ENCODE peak calls at places on chromosomes 13 and 19, in four cellular contexts. B is GM23338, F is tibial artery, M is ascending aorta. T is an unnamed sample.

GRCh38 chr13:99657848-99658265 is 156.6 kb downstream of the TM9SF2 start:
- DNase-seq in B (peak; percentile 73), F (peak; percentile 69), M (no peak), T (peak; percentile 51)

GRCh38 chr13:54248306-54248705 is 1219.7 kb downstream of the OLFM4 start:
- DNase-seq in B (no peak), F (no peak), M (no peak), T (no peak)

GRCh38 chr19:16559896-16560295 is 12.3 kb downstream of the SLC35E1 start:
- DNase-seq in B (no peak), F (no peak), M (no peak), T (no peak)

GRCh38 chr19:35986664-35987570 is 8.1 kb upstream of the SDHAF1 start:
- DNase-seq in B (peak; percentile 83), F (no peak), M (no peak), T (no peak)

GRCh38 chr13:33230178-33230881 is 55.2 kb downstream of the STARD13 start:
- DNase-seq in B (no peak), F (no peak), M (no peak), T (no peak)

GRCh38 chr19:15782211-15782610 is 5.2 kb upstream of the OR10H5 start:
- DNase-seq in B (no peak), F (no peak), M (no peak), T (no peak)

GRCh38 chr13:27919934-27920676 is at the start of gene PDX1:
- DNase-seq in B (peak; percentile 83), F (no peak), M (no peak), T (no peak)

GRCh38 chr13:81172603-81173002 is 831.7 kb upstream of the SPRY2 start:
- DNase-seq in B (no peak), F (no peak), M (no peak), T (no peak)

GRCh38 chr13:44969858-44970484 is 19.3 kb downstream of the NUFIP1 start:
- DNase-seq in B (peak; percentile 87), F (no peak), M (no peak), T (no peak)

GRCh38 chr13:40629678-40630384 is 36.6 kb downstream of the FOXO1 start:
- DNase-seq in B (no peak), F (no peak), M (no peak), T (no peak)

GRCh38 chr13:32538234-32538620 is 368 bp downstream of the N4BP2L2 start:
- DNase-seq in B (no peak), F (peak; percentile 72), M (peak; percentile 71), T (no peak)

GRCh38 chr13:54637377-54637776 is 1608.8 kb downstream of the OLFM4 start:
- DNase-seq in B (peak; percentile 60), F (no peak), M (no peak), T (no peak)

GRCh38 chr19:38989066-38989605 is 13.6 kb upstream of the FBXO17 start:
- DNase-seq in B (peak; percentile 82), F (no peak), M (no peak), T (no peak)

GRCh38 chr13:19158006-19158405 is 23.6 kb downstream of the TUBA3C start:
- DNase-seq in B (no peak), F (no peak), M (no peak), T (no peak)

GRCh38 chr19:54316746-54317107 is 3.8 kb upstream of the LILRA5 start:
- DNase-seq in B (peak; percentile 99), F (peak; percentile 41), M (no peak), T (no peak)

GRCh38 chr13:110771194-110771593 is 57.7 kb downstream of the ING1 start:
- DNase-seq in B (no peak), F (no peak), M (no peak), T (no peak)

GRCh38 chr13:51643114-51643881 is 59.0 kb downstream of the WDFY2 start:
- DNase-seq in B (peak; percentile 44), F (no peak), M (no peak), T (no peak)

GRCh38 chr19:22422220-22422619 is at the start of gene ZNF98:
- DNase-seq in B (no peak), F (no peak), M (peak; percentile 69), T (peak; percentile 15)

GRCh38 chr13:34617684-34618083 is 324.4 kb upstream of the NBEA start:
- DNase-seq in B (no peak), F (no peak), M (no peak), T (no peak)

GRCh38 chr13:45055198-45055901 is 65.0 kb upstream of the GTF2F2 start:
- DNase-seq in B (no peak), F (no peak), M (no peak), T (no peak)

GRCh38 chr13:93388701-93389100 is 162.1 kb downstream of the GPC6 start:
- DNase-seq in B (no peak), F (no peak), M (no peak), T (no peak)

GRCh38 chr19:34428549-34429285 is 536 bp downstream of the UBA2 start:
- DNase-seq in B (peak; percentile 37), F (peak; percentile 89), M (peak; percentile 71), T (peak; percentile 29)

GRCh38 chr19:29677001-29677781 is 11.9 kb downstream of the PLEKHF1 start:
- DNase-seq in B (peak; percentile 47), F (peak; percentile 64), M (no peak), T (no peak)

GRCh38 chr19:16330811-16331690 is 6.4 kb downstream of the KLF2 start:
- DNase-seq in B (no peak), F (no peak), M (no peak), T (no peak)

GRCh38 chr13:80334582-80335260 is 6.2 kb downstream of the SPRY2 start:
- DNase-seq in B (no peak), F (no peak), M (no peak), T (no peak)

GRCh38 chr13:106183410-106184128 is 351.9 kb downstream of the EFNB2 start:
- DNase-seq in B (no peak), F (no peak), M (no peak), T (no peak)

GRCh38 chr13:99984463-99985242 is 3.1 kb downstream of the ZIC2 start:
- DNase-seq in B (peak; percentile 74), F (no peak), M (no peak), T (no peak)

GRCh38 chr13:71811344-71811743 is 55.7 kb downstream of the DACH1 start:
- DNase-seq in B (peak; percentile 13), F (no peak), M (no peak), T (no peak)

GRCh38 chr19:16496613-16496983 is 404 bp downstream of the C19orf44 start:
- DNase-seq in B (peak; percentile 18), F (peak; percentile 75), M (peak; percentile 75), T (no peak)

GRCh38 chr19:46076951-46077814 is 36.4 kb upstream of the IGFL4 start:
- DNase-seq in B (peak; percentile 97), F (no peak), M (no peak), T (peak; percentile 82)

DNA sequence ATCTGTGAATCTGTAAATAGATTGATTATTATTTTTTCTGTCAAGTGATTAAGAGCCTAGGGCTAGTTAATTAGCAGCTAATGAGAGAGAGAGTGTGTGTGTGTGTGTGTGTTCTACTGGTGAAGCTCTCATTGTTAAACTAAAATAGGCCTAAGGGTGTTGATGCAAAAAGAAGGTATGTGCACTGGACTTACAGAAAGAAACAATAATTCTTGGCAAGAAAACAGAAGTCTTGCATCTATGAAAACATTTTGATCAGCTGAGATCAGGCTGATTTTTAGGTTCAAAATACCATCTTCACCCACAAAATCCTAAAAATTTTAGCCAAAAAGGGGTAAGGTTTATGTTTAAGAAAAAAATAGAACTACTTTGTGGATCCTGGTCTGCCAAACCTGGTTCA is 106.5 kb downstream of the POSTN start:
- DNase-seq in B (no peak), F (no peak), M (no peak), T (no peak)
- H3K27ac ChIP-seq in B (no peak overlapping the region), F (no peak overlapping the region), M (no peak overlapping the region), T (no peak overlapping the region)

GRCh38 chr19:17861542-17862402 is 2.1 kb downstream of the RPL18A start:
- DNase-seq in B (no peak), F (no peak), M (no peak), T (no peak)
- H3K27ac ChIP-seq in B (peak overlapping the region; percentile 90), F (no peak overlapping the region), M (no peak overlapping the region), T (no peak overlapping the region)

DNA sequence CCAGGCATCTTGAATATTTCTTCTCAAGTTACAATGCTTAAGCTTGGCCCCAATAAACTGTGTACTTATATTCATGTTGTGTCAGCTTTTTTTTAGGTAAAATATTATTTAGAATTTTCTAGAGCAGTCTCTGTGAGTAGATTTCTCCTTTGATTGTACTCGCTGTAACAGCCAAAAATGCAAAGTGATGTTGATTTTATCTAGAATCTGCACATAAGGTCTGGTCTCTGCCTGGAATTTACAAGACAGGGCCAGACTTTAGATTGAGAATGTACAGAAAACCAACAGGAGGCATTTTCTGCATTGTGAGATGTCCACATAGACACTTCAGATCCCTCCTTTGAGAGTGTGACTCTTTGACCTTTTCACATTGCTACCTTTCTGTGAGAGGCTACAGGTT is 43.1 kb upstream of the ZNF681 start:
- DNase-seq in B (no peak), F (no peak), M (no peak), T (no peak)
- H3K27ac ChIP-seq in B (peak overlapping the region; percentile 45), F (no peak overlapping the region), M (no peak overlapping the region), T (no peak overlapping the region)

GRCh38 chr19:3670796-3671679 is 29.2 kb downstream of the PIP5K1C start:
- DNase-seq in B (no peak), F (peak; percentile 97), M (peak; percentile 94), T (no peak)

GRCh38 chr19:3671680-3672574 is 28.3 kb downstream of the PIP5K1C start:
- DNase-seq in B (no peak), F (no peak), M (no peak), T (no peak)

GRCh38 chr19:3669134-3669436 is 31.2 kb downstream of the PIP5K1C start:
- DNase-seq in B (no peak), F (no peak), M (no peak), T (no peak)

GRCh38 chr19:3669616-3670257 is 30.5 kb downstream of the PIP5K1C start:
- DNase-seq in B (no peak), F (no peak), M (no peak), T (no peak)

DNA sequence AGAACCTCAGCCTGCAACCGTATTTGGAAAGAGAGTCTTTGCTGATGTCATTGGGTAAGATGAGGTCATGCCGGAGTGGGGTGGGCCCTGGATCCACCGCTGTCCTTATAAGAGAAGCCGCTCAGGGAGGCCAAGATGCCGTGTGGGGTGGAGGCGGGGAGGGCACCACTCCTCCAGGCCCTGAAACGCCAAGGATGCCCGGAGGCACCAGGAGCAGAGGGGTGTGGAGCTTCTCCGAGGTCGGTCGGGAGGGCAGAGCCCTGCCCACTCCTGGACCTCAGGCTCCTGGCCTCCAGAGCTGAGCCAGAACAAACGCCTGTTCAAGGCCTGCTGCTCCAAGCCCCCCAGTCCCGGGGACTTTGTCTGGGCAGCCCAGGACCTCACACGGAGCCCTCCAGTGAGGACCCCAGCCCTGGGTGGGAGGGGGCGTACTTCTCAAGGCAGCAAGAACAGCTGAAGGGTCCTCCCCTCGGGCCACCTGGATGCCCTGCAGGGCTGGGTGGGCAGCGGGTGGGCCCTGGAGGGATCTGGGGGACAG is 29.9 kb downstream of the PIP5K1C start:
- DNase-seq in B (no peak), F (peak; percentile 98), M (peak; percentile 96), T (no peak)
- H3K27ac ChIP-seq in B (peak overlapping the region; percentile 66), F (peak overlapping the region; percentile 95), M (peak overlapping the region; percentile 99), T (peak overlapping the region; percentile 33)

DNA sequence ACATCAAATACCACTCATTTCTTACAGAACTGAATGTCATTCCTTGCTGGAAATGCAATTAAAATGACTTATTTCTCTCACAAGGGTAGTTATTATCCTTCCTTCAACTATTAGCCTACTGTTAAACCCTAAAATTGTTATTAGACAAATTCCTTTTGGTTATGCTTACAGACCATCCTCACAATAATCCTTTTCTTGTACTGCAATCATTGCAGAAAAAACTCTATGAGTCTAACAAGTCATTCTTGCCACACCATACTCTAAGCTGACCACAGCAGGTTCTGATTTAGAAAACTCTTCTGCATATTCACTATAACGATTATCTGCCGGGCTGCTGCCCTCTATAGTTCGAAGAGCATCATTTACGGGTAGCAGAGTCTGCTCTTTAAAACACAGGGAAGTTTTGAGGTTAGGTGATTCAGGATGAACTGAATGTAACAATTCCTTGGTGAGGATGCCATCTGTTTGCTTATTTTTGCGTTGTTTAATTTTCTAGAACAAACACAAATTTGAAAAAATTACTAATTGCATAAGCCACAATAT is 38.2 kb downstream of the MTMR6 start:
- DNase-seq in B (peak; percentile 68), F (no peak), M (no peak), T (peak; percentile 50)
- H3K27ac ChIP-seq in B (no peak overlapping the region), F (no peak overlapping the region), M (no peak overlapping the region), T (peak overlapping the region; percentile 53)